ENCODE peak calls at places on chromosomes 3 and 15, in five cellular contexts. W, E, L, N and M are unnamed samples.

GRCh38 chr3:71226565-71227281 is 356.8 kb downstream of the FOXP1 start:
- DNase-seq in W (peak), E (no peak), L (peak), N (no peak), M (peak)

GRCh38 chr3:72816843-72817485 is 31.3 kb downstream of the SHQ1 start:
- DNase-seq in W (no peak), E (peak), L (no peak), N (no peak), M (no peak)

GRCh38 chr3:159245871-159246270 is 444.0 kb downstream of the MFSD1 start:
- DNase-seq in W (no peak), E (no peak), L (peak), N (peak), M (no peak)

GRCh38 chr3:177724020-177724638 is 526.8 kb upstream of the TBL1XR1 start:
- DNase-seq in W (no peak), E (peak), L (no peak), N (no peak), M (no peak)

GRCh38 chr3:16305121-16305541 is 40.1 kb downstream of the OXNAD1 start:
- DNase-seq in W (peak), E (no peak), L (no peak), N (no peak), M (no peak)

GRCh38 chr3:112074616-112075497 is 11.3 kb upstream of the C3orf52 start:
- DNase-seq in W (peak), E (peak), L (peak), N (peak), M (peak)

GRCh38 chr3:44442591-44443309 is 34.7 kb downstream of the ZNF445 start:
- DNase-seq in W (no peak), E (no peak), L (no peak), N (no peak), M (no peak)

GRCh38 chr3:40191251-40191650 is 118.3 kb upstream of the EIF1B start:
- DNase-seq in W (no peak), E (no peak), L (no peak), N (no peak), M (no peak)

GRCh38 chr15:32998979-32999677 is 195.4 kb downstream of the FMN1 start:
- DNase-seq in W (no peak), E (no peak), L (no peak), N (no peak), M (peak)

GRCh38 chr3:132787616-132788015 is 65.4 kb upstream of the NPHP3 start:
- DNase-seq in W (no peak), E (peak), L (no peak), N (no peak), M (peak)

GRCh38 chr3:29291982-29292363 is 11.1 kb downstream of the RBMS3 start:
- DNase-seq in W (no peak), E (no peak), L (no peak), N (no peak), M (no peak)

GRCh38 chr3:100915706-100916105 is 77.5 kb downstream of the ABI3BP start:
- DNase-seq in W (no peak), E (no peak), L (no peak), N (no peak), M (no peak)

GRCh38 chr15:93088200-93088980 is 621 bp downstream of the RGMA start:
- DNase-seq in W (no peak), E (peak), L (no peak), N (no peak), M (no peak)

GRCh38 chr3:104411760-104412159 is 954.9 kb upstream of the ALCAM start:
- DNase-seq in W (no peak), E (no peak), L (no peak), N (no peak), M (peak)

GRCh38 chr15:91963051-91963450 is 109.5 kb downstream of the SLCO3A1 start:
- DNase-seq in W (no peak), E (no peak), L (no peak), N (no peak), M (no peak)

GRCh38 chr15:48221261-48221660 is 15.2 kb downstream of the SLC12A1 start:
- DNase-seq in W (no peak), E (no peak), L (no peak), N (no peak), M (no peak)

GRCh38 chr3:13407926-13408325 is 12.2 kb downstream of the NUP210 start:
- DNase-seq in W (no peak), E (no peak), L (no peak), N (no peak), M (no peak)

GRCh38 chr3:130679218-130679617 is 67.4 kb downstream of the PIK3R4 start:
- DNase-seq in W (no peak), E (no peak), L (no peak), N (no peak), M (no peak)

GRCh38 chr3:10017636-10018292 is 8.5 kb upstream of the FANCD2 start:
- DNase-seq in W (no peak), E (no peak), L (peak), N (no peak), M (peak)

GRCh38 chr15:85380860-85381535 is 595 bp downstream of the AKAP13 start:
- DNase-seq in W (peak), E (peak), L (peak), N (no peak), M (peak)

GRCh38 chr15:59140422-59141226 is 35.7 kb downstream of the CCNB2 start:
- DNase-seq in W (no peak), E (no peak), L (no peak), N (no peak), M (no peak)

GRCh38 chr3:56468184-56469106 is at the start of gene ERC2:
- DNase-seq in W (no peak), E (peak), L (peak), N (no peak), M (peak)

GRCh38 chr3:4750306-4751056 is 228.8 kb upstream of the BHLHE40 start:
- DNase-seq in W (no peak), E (peak), L (no peak), N (peak), M (peak)

GRCh38 chr15:63135281-63135680 is 13.6 kb downstream of the LACTB start:
- DNase-seq in W (no peak), E (no peak), L (no peak), N (no peak), M (no peak)

GRCh38 chr3:52052831-52053306 is 3.5 kb downstream of the DUSP7 start:
- DNase-seq in W (peak), E (peak), L (peak), N (no peak), M (peak)

GRCh38 chr3:37703633-37704032 is 158.0 kb upstream of the CTDSPL start:
- DNase-seq in W (no peak), E (no peak), L (peak), N (peak), M (peak)

GRCh38 chr3:177475266-177475665 is 278.0 kb upstream of the TBL1XR1 start:
- DNase-seq in W (no peak), E (no peak), L (no peak), N (no peak), M (no peak)